ENCODE peak calls at places on chromosomes 2 and 18, in four cellular contexts. Q, A, V and X are unnamed samples.

GRCh38 chr2:154466226-154466625 is 232.3 kb upstream of the KCNJ3 start:
- DNase-seq in Q (no peak), V (no peak), A (no peak), X (no peak)

GRCh38 chr2:137123241-137123640 is 357.9 kb downstream of the THSD7B start:
- DNase-seq in Q (no peak), V (peak; percentile 60), A (no peak), X (peak; percentile 7)

GRCh38 chr18:64208531-64208930 is 59.6 kb upstream of the LINC00305 start:
- DNase-seq in V (no peak), Q (no peak), A (no peak), X (no peak)

GRCh38 chr2:64859208-64860161 is 129.7 kb upstream of the SLC1A4 start:
- DNase-seq in V (peak; percentile 97), Q (peak; percentile 89), A (peak; percentile 74), X (peak; percentile 96)

GRCh38 chr2:233650981-233651380 is 14.7 kb downstream of the UGT1A10 start:
- DNase-seq in Q (no peak), A (no peak), V (no peak), X (no peak)

GRCh38 chr2:216698895-216699294 is 3.5 kb upstream of the IGFBP5 start:
- DNase-seq in Q (peak; percentile 81), V (peak; percentile 85), A (peak; percentile 47), X (peak; percentile 89)

GRCh38 chr2:40403233-40403841 is 48.6 kb downstream of the SLC8A1 start:
- DNase-seq in Q (no peak), A (no peak), V (peak; percentile 95), X (peak; percentile 83)

GRCh38 chr2:46841621-46842020 is 74.0 kb downstream of the MCFD2 start:
- DNase-seq in V (no peak), Q (no peak), A (no peak), X (no peak)

GRCh38 chr2:5530022-5530696 is 162.0 kb upstream of the SOX11 start:
- DNase-seq in V (no peak), Q (no peak), A (no peak), X (no peak)

DNA sequence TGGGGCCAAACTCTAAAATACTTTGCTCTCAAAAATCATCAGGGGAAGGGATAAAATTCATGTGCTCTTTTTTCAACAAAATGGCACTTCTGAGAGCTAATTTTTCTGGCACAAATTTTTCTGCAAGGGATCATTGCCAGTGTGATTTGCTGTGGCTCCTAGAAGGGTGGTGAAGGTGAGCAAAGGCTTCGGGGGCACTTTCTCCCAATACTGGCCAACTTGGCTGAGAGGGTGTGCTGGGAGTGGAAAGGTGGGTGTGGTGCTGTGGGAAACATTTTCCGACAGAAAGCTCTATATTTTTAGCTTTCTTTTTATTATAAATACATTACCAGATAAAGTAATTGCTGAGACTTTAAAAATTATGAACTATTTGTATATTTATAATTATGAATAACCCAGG is 419 bp downstream of the SMYD1 start:
- DNase-seq in A (no peak), V (no peak), Q (no peak), X (no peak)
- H3K4me3 ChIP-seq in A (no peak overlapping the region), V (no peak overlapping the region), Q (peak overlapping the region; percentile 82), X (no peak overlapping the region)

DNA sequence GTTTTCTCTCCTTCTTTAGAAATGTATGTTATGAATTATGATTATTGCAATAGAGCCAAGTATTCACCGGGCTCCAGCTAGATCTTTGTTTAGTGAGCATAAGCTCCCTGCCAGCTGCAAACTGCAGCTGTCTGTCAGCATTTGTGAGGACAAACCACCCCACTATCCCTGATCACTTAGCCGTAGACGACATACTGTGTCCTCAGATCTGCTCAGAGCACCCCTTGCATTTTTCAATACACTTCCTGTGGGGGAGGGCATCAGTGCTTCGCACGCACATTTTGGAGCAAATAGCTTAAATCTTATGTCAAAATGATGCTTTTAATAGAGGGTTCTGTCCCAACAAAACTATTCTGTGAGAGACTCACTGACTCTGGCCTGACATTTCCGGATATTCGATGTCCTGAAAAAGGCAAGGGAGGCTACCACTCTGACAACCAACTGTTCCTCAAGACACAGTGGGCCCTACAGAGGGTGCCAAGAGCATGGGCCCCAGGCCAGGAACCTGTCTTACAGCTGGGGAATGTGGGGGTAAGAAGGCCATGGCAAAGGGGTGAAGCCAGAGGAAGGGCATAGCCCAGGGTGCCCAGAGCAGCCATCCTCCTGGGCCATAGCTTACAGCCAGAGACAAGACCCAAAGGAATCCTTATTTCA is 346.0 kb downstream of the ARHGAP15 start:
- DNase-seq in V (peak; percentile 8), Q (no peak), A (no peak), X (peak; percentile 11)
- H3K4me3 ChIP-seq in V (no peak overlapping the region), Q (no peak overlapping the region), A (no peak overlapping the region), X (no peak overlapping the region)

GRCh38 chr2:234773764-234774409 is 177.9 kb upstream of the SH3BP4 start:
- DNase-seq in Q (no peak), A (no peak), V (no peak), X (no peak)

GRCh38 chr2:234771176-234771575 is 180.6 kb upstream of the SH3BP4 start:
- DNase-seq in V (no peak), A (no peak), Q (no peak), X (no peak)

GRCh38 chr2:234772775-234773064 is 179.1 kb upstream of the SH3BP4 start:
- DNase-seq in Q (no peak), V (no peak), A (no peak), X (no peak)

GRCh38 chr2:234771985-234772774 is 179.6 kb upstream of the SH3BP4 start:
- DNase-seq in V (peak; percentile 73), Q (no peak), A (no peak), X (no peak)

GRCh38 chr2:234773129-234773528 is 178.7 kb upstream of the SH3BP4 start:
- DNase-seq in V (no peak), A (no peak), Q (no peak), X (no peak)
- H3K4me3 ChIP-seq in V (no peak overlapping the region), A (no peak overlapping the region), Q (no peak overlapping the region), X (no peak overlapping the region)

GRCh38 chr2:74093840-74094239 is 53.9 kb downstream of the BOLA3 start:
- DNase-seq in A (no peak), V (no peak), Q (no peak), X (no peak)
- H3K4me3 ChIP-seq in A (no peak overlapping the region), V (no peak overlapping the region), Q (no peak overlapping the region), X (no peak overlapping the region)

GRCh38 chr2:62505109-62505508 is 886 bp downstream of the TMEM17 start:
- DNase-seq in Q (no peak), A (no peak), V (no peak), X (no peak)
- H3K4me3 ChIP-seq in Q (peak overlapping the region; percentile 58), A (no peak overlapping the region), V (peak overlapping the region; percentile 80), X (peak overlapping the region; percentile 89)